ENCODE peak calls at places on chromosomes 16 and 17, in nine cellular contexts. W is heart left ventricle, V is right cardiac atrium, O is PC-3, X is prostate gland, E is spleen, Y is psoas muscle, Q is HepG2, T is AG10803. H is an unnamed sample.

GRCh38 chr16:17532338-17532995 is 61.7 kb upstream of the XYLT1 start:
- DNase-seq in W (no peak), V (no peak), O (no peak), X (no peak), E (no peak), Y (no peak), Q (no peak), T (no peak), H (no peak)

GRCh38 chr16:29687755-29688154 is 8.8 kb downstream of the QPRT start:
- DNase-seq in W (no peak), V (no peak), O (no peak), X (no peak), E (no peak), Y (no peak), Q (peak; percentile 76), T (no peak), H (no peak)

GRCh38 chr17:17176341-17176740 is 29.8 kb downstream of the PLD6 start:
- DNase-seq in W (no peak), V (no peak), O (no peak), X (no peak), E (no peak), Y (no peak), Q (no peak), T (no peak), H (peak; percentile 43)

GRCh38 chr17:80225230-80225629 is 5.0 kb downstream of the SLC26A11 start:
- DNase-seq in W (no peak), V (no peak), O (no peak), X (no peak), E (no peak), Y (peak; percentile 1), Q (no peak), T (no peak), H (no peak)

GRCh38 chr17:65956814-65957213 is 235.1 kb downstream of the CEP112 start:
- DNase-seq in W (no peak), V (no peak), O (peak; percentile 51), X (no peak), E (no peak), Y (no peak), Q (peak; percentile 11), T (no peak), H (no peak)

GRCh38 chr16:89422527-89422904 is 67.8 kb downstream of the ANKRD11 start:
- DNase-seq in W (peak; percentile 44), V (no peak), O (peak; percentile 45), X (no peak), E (no peak), Y (no peak), Q (no peak), T (no peak), H (no peak)

GRCh38 chr17:27733771-27734170 is 66.6 kb downstream of the NOS2 start:
- DNase-seq in W (no peak), V (no peak), O (no peak), X (no peak), E (no peak), Y (no peak), Q (no peak), T (peak; percentile 3), H (no peak)

GRCh38 chr16:19831678-19832077 is 53.0 kb downstream of the GPRC5B start:
- DNase-seq in W (no peak), V (no peak), O (peak; percentile 67), X (no peak), E (no peak), Y (no peak), Q (no peak), T (peak; percentile 62), H (no peak)

GRCh38 chr16:1915732-1916653 is 2.2 kb downstream of the HS3ST6 start:
- DNase-seq in W (no peak), V (no peak), O (no peak), X (no peak), E (no peak), Y (no peak), Q (no peak), T (no peak), H (peak; percentile 71)

GRCh38 chr16:65624696-65625095 is 502.8 kb upstream of the CDH11 start:
- DNase-seq in W (no peak), V (no peak), O (no peak), X (no peak), E (no peak), Y (no peak), Q (no peak), T (peak; percentile 88), H (no peak)

GRCh38 chr17:2947996-2948550 is 115.3 kb downstream of the OR1D5 start:
- DNase-seq in W (no peak), V (no peak), O (no peak), X (no peak), E (peak; percentile 32), Y (no peak), Q (no peak), T (no peak), H (no peak)

GRCh38 chr16:85615014-85615851 is 2.1 kb downstream of the GSE1 start:
- DNase-seq in W (peak; percentile 47), V (peak; percentile 60), O (peak; percentile 91), X (peak; percentile 80), E (peak; percentile 88), Y (peak; percentile 52), Q (peak; percentile 79), T (no peak), H (peak; percentile 84)

GRCh38 chr17:12231027-12231682 is 210.5 kb downstream of the MAP2K4 start:
- DNase-seq in W (no peak), V (no peak), O (peak; percentile 11), X (no peak), E (no peak), Y (no peak), Q (no peak), T (peak; percentile 40), H (no peak)

DNA sequence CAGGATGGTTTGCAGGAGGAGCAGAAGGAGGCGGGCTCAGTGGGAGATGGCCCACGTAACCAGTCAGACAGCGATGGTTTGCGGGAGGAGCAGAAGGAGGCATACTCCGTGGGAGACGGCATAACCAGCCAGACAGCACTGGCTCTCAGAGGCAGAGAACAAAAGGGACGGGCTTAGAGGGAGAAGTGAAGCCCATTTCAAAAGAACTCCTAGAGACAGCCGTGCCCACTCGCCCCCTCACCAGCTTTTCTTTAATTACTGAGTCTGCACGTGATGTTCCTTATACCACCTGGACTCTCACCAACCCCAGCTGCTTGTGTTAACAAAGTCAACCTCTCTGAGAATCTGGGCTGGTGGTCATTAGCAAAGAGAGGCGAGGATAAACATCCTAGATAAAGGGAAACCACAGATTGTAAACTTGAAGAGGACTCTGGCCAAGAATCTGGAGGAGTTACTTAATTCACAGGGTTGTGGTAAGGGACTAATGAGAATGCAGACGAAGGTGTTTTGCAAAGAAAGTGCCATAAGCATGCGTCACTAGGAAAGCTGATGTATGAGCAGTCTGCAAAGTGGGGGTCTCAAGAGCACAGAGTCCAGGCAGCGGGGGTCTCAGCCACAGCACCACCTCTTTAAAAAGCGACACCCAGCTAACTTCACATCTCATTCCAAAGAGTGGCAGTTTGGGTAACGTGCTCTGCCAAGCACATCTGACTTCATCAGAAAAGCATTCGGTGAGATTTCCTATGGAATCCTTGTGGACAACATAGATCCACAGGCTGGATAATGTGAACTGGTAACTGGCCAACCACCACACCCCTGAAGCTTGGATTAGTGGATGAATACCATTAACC is 51.7 kb downstream of the NXN start:
- DNase-seq in W (no peak), V (no peak), O (peak; percentile 88), X (peak; percentile 83), E (no peak), Y (no peak), Q (no peak), T (peak; percentile 98), H (peak; percentile 57)
- H3K4me3 ChIP-seq in W (no peak overlapping the region), V (no peak overlapping the region), O (peak overlapping the region; percentile 58), X (no peak overlapping the region), E (no peak overlapping the region), Y (no peak overlapping the region), Q (no peak overlapping the region), T (no peak overlapping the region), H (no peak overlapping the region)

GRCh38 chr16:80803341-80804060 is 897 bp downstream of the CDYL2 start:
- DNase-seq in W (peak; percentile 41), V (peak; percentile 33), O (peak; percentile 12), X (peak; percentile 32), E (peak; percentile 87), Y (peak; percentile 11), Q (no peak), T (peak; percentile 13), H (peak; percentile 35)

GRCh38 chr16:80802129-80802528 is 2.3 kb downstream of the CDYL2 start:
- DNase-seq in W (no peak), V (no peak), O (no peak), X (no peak), E (no peak), Y (no peak), Q (no peak), T (no peak), H (no peak)

GRCh38 chr16:80802902-80803301 is 1.5 kb downstream of the CDYL2 start:
- DNase-seq in W (no peak), V (no peak), O (no peak), X (no peak), E (peak; percentile 69), Y (no peak), Q (no peak), T (no peak), H (peak; percentile 13)

GRCh38 chr16:80804451-80805383 is at the start of gene CDYL2:
- DNase-seq in W (peak; percentile 39), V (peak; percentile 55), O (peak; percentile 57), X (peak; percentile 43), E (peak; percentile 87), Y (peak; percentile 19), Q (no peak), T (peak; percentile 35), H (peak; percentile 49)

GRCh38 chr16:80804061-80804450 is 342 bp downstream of the CDYL2 start:
- DNase-seq in W (no peak), V (peak; percentile 70), O (peak; percentile 34), X (peak; percentile 24), E (peak; percentile 87), Y (peak; percentile 45), Q (peak; percentile 6), T (peak; percentile 75), H (peak; percentile 84)
- H3K4me3 ChIP-seq in W (peak overlapping the region; percentile 74), V (peak overlapping the region; percentile 53), O (peak overlapping the region; percentile 71), X (peak overlapping the region; percentile 54), E (peak overlapping the region; percentile 50), Y (peak overlapping the region; percentile 66), Q (peak overlapping the region; percentile 77), T (peak overlapping the region; percentile 72), H (peak overlapping the region; percentile 50)

DNA sequence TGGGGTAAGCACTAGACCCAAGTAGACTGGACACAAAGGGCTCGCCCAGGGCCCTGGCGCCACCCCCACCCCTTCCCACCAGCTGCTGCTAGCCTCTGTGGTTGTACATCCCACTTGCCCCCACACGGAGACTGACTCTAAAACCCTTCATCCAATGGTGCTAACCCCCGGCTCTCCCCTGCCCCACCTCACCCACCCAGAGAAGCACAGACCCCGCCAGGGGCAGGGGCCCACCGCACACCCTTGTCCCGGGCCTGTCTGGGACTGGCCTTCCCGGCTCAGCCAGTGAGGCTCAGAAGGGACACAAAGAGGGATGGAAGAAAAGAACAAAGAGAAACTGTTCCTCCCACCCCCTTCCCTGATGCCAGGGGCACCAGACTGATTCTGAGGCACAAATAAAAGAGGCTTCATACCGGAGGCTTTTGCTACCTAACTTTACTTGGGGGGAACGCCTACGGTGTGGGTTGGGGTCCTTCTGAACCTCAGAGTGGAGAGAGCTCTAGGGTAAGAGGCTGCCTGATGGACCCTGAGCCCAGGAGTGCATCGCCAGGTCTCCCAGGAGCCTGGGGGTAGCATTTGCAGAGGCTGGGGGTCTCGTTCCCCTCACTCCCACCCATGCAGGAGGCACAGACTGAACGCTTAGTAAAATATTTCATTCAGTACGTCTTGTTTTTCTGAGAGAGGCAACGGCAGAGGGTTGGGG is 8.2 kb downstream of the CORO6 start:
- DNase-seq in W (no peak), V (no peak), O (no peak), X (no peak), E (peak; percentile 78), Y (no peak), Q (no peak), T (no peak), H (no peak)
- H3K4me3 ChIP-seq in W (no peak overlapping the region), V (no peak overlapping the region), O (no peak overlapping the region), X (no peak overlapping the region), E (no peak overlapping the region), Y (no peak overlapping the region), Q (no peak overlapping the region), T (no peak overlapping the region), H (no peak overlapping the region)

GRCh38 chr17:47820023-47820789 is 1.4 kb downstream of the OSBPL7 start:
- DNase-seq in W (peak; percentile 64), V (peak; percentile 61), O (peak; percentile 64), X (no peak), E (no peak), Y (no peak), Q (no peak), T (no peak), H (no peak)
- H3K4me3 ChIP-seq in W (peak overlapping the region; percentile 89), V (no peak overlapping the region), O (peak overlapping the region; percentile 74), X (peak overlapping the region; percentile 57), E (no peak overlapping the region), Y (peak overlapping the region; percentile 84), Q (peak overlapping the region; percentile 73), T (no peak overlapping the region), H (peak overlapping the region; percentile 58)

H was measured in left lung.